ENCODE peak calls at places on chromosomes 13 and 19, in nine cellular contexts. T is heart right ventricle, J is left ventricle myocardium superior, Y is SW480, A is aorta, G is smooth muscle cell of the brain vasculature, R is left lung, V is adipocyte, D is choroid plexus epithelial cell. N is an unnamed sample.

GRCh38 chr19:6735181-6735891 is 2.0 kb downstream of the GPR108 start:
- DNase-seq in V (no peak), J (no peak), T (no peak), D (peak), A (no peak), Y (no peak), R (no peak), G (no peak), N (peak)

GRCh38 chr19:17394891-17395415 is 957 bp upstream of the CCDC194 start:
- DNase-seq in D (peak), G (no peak), T (peak), A (peak), V (peak), R (peak), J (peak), Y (no peak), N (peak)

GRCh38 chr13:73200432-73200831 is 141.6 kb downstream of the KLF5 start:
- DNase-seq in Y (no peak), R (no peak), A (no peak), G (no peak), T (no peak), D (peak), V (peak), J (no peak), N (no peak)

GRCh38 chr13:40666058-40666904 is at the start of gene FOXO1:
- DNase-seq in Y (peak), D (peak), A (peak), R (peak), T (peak), J (peak), V (peak), G (peak), N (peak)

GRCh38 chr19:18300930-18301717 is 19.7 kb upstream of the JUND start:
- DNase-seq in D (peak), A (peak), R (peak), T (peak), V (peak), G (no peak), J (peak), Y (peak), N (peak)

GRCh38 chr13:46334008-46334407 is 53.0 kb downstream of the RUBCNL start:
- DNase-seq in A (no peak), Y (no peak), J (no peak), T (no peak), D (no peak), G (no peak), V (no peak), R (no peak), N (no peak)

GRCh38 chr13:24195626-24196025 is 35.1 kb downstream of the SPATA13 start:
- DNase-seq in R (no peak), D (no peak), A (no peak), J (no peak), V (no peak), G (no peak), T (no peak), Y (no peak), N (no peak)

GRCh38 chr19:50203281-50204080 is at the start of gene MYH14:
- DNase-seq in T (peak), G (no peak), D (no peak), J (peak), A (peak), Y (peak), R (peak), V (peak), N (peak)

GRCh38 chr19:32674153-32674958 is 624 bp downstream of the ANKRD27 start:
- DNase-seq in T (no peak), Y (peak), G (no peak), R (no peak), A (no peak), J (no peak), D (no peak), V (peak), N (no peak)

GRCh38 chr19:6887326-6887725 is at the start of gene ADGRE1:
- DNase-seq in T (no peak), R (peak), A (no peak), G (no peak), J (peak), Y (no peak), D (no peak), V (no peak), N (no peak)

GRCh38 chr19:1097810-1098176 is 2.6 kb upstream of the POLR2E start:
- DNase-seq in A (no peak), V (no peak), D (no peak), G (no peak), J (no peak), R (no peak), Y (no peak), T (no peak), N (no peak)

GRCh38 chr19:42465827-42466280 is 23.1 kb upstream of the CXCL17 start:
- DNase-seq in J (no peak), V (no peak), G (no peak), A (no peak), T (no peak), Y (no peak), D (no peak), R (no peak), N (no peak)

GRCh38 chr19:17510220-17510993 is 1.0 kb upstream of the PGLS start:
- DNase-seq in A (no peak), R (no peak), Y (no peak), J (no peak), G (no peak), V (peak), D (no peak), T (no peak), N (no peak)

GRCh38 chr13:73059460-73060250 is 850 bp downstream of the KLF5 start:
- DNase-seq in Y (peak), J (peak), R (peak), G (no peak), A (peak), V (peak), D (peak), T (peak), N (peak)

GRCh38 chr13:59374720-59375119 is 789.0 kb downstream of the DIAPH3 start:
- DNase-seq in R (no peak), A (no peak), J (no peak), Y (no peak), G (no peak), V (no peak), D (no peak), T (no peak), N (no peak)

GRCh38 chr19:35074426-35075201 is 33.1 kb downstream of the HPN start:
- DNase-seq in V (no peak), J (no peak), D (no peak), T (no peak), A (no peak), R (no peak), G (no peak), Y (no peak), N (no peak)

GRCh38 chr13:27375686-27376326 is 48.6 kb upstream of the GTF3A start:
- DNase-seq in V (peak), A (peak), G (peak), J (peak), Y (peak), D (peak), T (peak), R (peak), N (peak)

GRCh38 chr13:46288570-46289259 is 77.0 kb downstream of the LRRC63 start:
- DNase-seq in R (no peak), D (peak), J (no peak), G (peak), A (no peak), T (no peak), Y (peak), V (peak), N (no peak)

GRCh38 chr13:79451500-79451962 is 29.4 kb upstream of the NDFIP2 start:
- DNase-seq in G (no peak), A (no peak), R (peak), Y (peak), D (peak), V (peak), T (no peak), J (no peak), N (no peak)

GRCh38 chr13:95536629-95537241 is 15.8 kb upstream of the CLDN10 start:
- DNase-seq in G (no peak), T (no peak), V (peak), J (no peak), Y (peak), R (no peak), A (no peak), D (peak), N (no peak)

GRCh38 chr13:112249644-112250610 is 126.2 kb upstream of the SPACA7 start:
- DNase-seq in D (no peak), A (peak), G (no peak), J (no peak), T (no peak), R (no peak), V (no peak), Y (no peak), N (no peak)

GRCh38 chr13:23504188-23504587 is 66.0 kb upstream of the TNFRSF19 start:
- DNase-seq in A (no peak), R (no peak), V (peak), D (no peak), G (no peak), J (no peak), T (no peak), Y (no peak), N (no peak)

GRCh38 chr19:36418287-36419001 is at the start of gene ZFP82:
- DNase-seq in G (peak), J (peak), A (peak), R (peak), V (peak), D (peak), T (peak), Y (no peak), N (peak)

N was measured in right cardiac atrium.